ENCODE peak calls at places on chromosome 11, in nine cellular contexts. K is AG04450, V is vagina, Q is heart left ventricle, H is stomach, R is cardiac muscle cell, C is endodermal cell, D is psoas muscle, O is fibroblast of lung. Z is an unnamed sample. For H3K27me3 and H3K9me3, the result is how much of the 10 kb centered on the place peaks cover.

GRCh38 chr11:11772865-11773515 is 68.8 kb upstream of the USP47 start:
- DNase-seq in Q (no peak), C (no peak), K (no peak), V (no peak), O (no peak), H (no peak), R (no peak), D (no peak), Z (no peak)

GRCh38 chr11:43738600-43739409 is 58.3 kb downstream of the HSD17B12 start:
- DNase-seq in C (no peak), O (peak), V (no peak), Q (peak), D (no peak), H (no peak), R (peak), K (peak), Z (peak)

GRCh38 chr11:65377036-65377435 is 5.4 kb downstream of the SLC25A45 start:
- DNase-seq in V (no peak), H (no peak), R (no peak), O (no peak), C (no peak), D (no peak), Q (no peak), K (no peak), Z (no peak)

GRCh38 chr11:100581318-100581717 is 105.8 kb upstream of the ARHGAP42 start:
- DNase-seq in C (no peak), K (no peak), R (no peak), V (no peak), O (no peak), H (no peak), Q (no peak), D (peak), Z (peak)

GRCh38 chr11:8229299-8230177 is 34.1 kb downstream of the LMO1 start:
- DNase-seq in V (no peak), R (peak), O (peak), C (no peak), Q (peak), K (no peak), H (peak), D (no peak), Z (no peak)

GRCh38 chr11:59112494-59112893 is 5.5 kb downstream of the FAM111B start:
- DNase-seq in R (no peak), C (no peak), Q (no peak), O (peak), H (no peak), V (no peak), K (no peak), D (no peak), Z (no peak)

GRCh38 chr11:44277097-44278090 is 32.5 kb downstream of the ALX4 start:
- DNase-seq in D (no peak), Q (no peak), V (no peak), K (no peak), H (no peak), O (no peak), R (no peak), C (no peak), Z (no peak)

GRCh38 chr11:10894666-10895065 is 36.8 kb upstream of the ZBED5 start:
- DNase-seq in K (no peak), O (no peak), R (no peak), H (no peak), Q (no peak), D (no peak), V (no peak), C (no peak), Z (no peak)

GRCh38 chr11:60964801-60965200 is 6.7 kb upstream of the CD6 start:
- DNase-seq in K (no peak), Q (no peak), V (no peak), D (no peak), O (no peak), R (no peak), H (no peak), C (no peak), Z (no peak)

GRCh38 chr11:69107413-69107812 is 48.3 kb upstream of the SMIM38 start:
- DNase-seq in C (no peak), V (no peak), Q (no peak), O (no peak), H (no peak), K (no peak), R (no peak), D (no peak), Z (no peak)

GRCh38 chr11:69109101-69109500 is 46.6 kb upstream of the SMIM38 start:
- DNase-seq in K (no peak), D (no peak), O (no peak), R (no peak), H (no peak), Q (no peak), V (no peak), C (no peak), Z (no peak)

GRCh38 chr11:69108030-69108429 is 47.7 kb upstream of the SMIM38 start:
- DNase-seq in C (no peak), R (no peak), Q (no peak), O (no peak), H (no peak), D (no peak), K (no peak), V (no peak), Z (no peak)

GRCh38 chr11:69110451-69110850 is 45.3 kb upstream of the SMIM38 start:
- DNase-seq in C (no peak), R (no peak), H (no peak), Q (no peak), D (no peak), O (no peak), V (no peak), K (no peak), Z (no peak)

DNA sequence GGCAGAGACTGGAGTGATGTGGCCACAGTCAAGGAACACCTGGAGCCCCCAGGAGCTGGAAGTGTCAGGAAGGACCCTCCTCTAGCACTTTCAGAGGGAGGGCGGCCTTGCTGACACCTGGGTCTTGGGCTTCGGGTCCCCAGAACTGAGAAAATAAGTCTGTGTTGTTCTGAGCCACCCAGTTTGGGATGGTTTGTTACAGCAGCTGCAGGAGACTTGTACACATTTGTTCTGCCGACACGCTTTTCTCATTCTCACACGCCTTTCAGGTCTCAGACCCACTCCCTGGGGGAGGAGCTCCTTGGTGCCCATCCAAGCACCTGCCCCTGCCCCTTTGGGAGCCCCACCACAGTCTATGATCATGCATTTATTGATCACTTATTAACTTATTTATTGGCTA is 47.2 kb upstream of the SMIM38 start:
- DNase-seq in K (no peak), H (no peak), V (no peak), R (no peak), D (no peak), C (no peak), O (no peak), Q (no peak), Z (no peak)
- H3K27me3 ChIP-seq in K (under half), H (under half), V (under half), R (under half), D (under half), C (under half), O (under half), Q (under half), Z (under half)

DNA sequence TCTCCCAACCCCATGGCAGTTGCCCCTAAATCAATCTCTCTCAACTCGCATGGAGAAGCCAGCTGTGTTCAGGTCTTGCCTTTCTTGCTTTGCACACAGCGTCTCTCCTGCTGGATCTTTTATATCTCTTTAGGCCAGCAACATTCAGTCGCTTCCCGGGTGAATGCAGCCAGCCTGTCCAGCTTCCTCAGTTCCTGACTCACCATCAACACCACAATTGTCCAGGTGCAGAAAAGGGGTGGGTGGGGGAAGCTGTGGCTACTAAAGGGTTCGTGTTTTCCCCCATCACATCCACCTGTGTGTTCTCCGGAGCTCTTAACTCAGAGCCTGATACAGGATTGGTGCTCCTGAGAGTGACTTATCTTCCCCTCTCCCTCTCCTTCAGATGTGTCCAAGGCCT is 116.5 kb downstream of the HIPK3 start:
- DNase-seq in Q (no peak), V (no peak), O (peak), D (no peak), K (no peak), C (no peak), R (no peak), H (no peak), Z (no peak)
- TF ChIP-seq CTCF in Q (no peak), V (no peak), O (no peak), D (no peak), K (no peak), C (no peak), R (no peak), H (no peak), Z (no peak)

GRCh38 chr11:114606003-114606801 is 10.6 kb upstream of the NXPE4 start:
- DNase-seq in R (peak), O (no peak), K (no peak), D (no peak), H (no peak), Q (no peak), V (peak), C (peak), Z (no peak)

GRCh38 chr11:114605370-114605769 is 9.8 kb upstream of the NXPE4 start:
- DNase-seq in O (no peak), K (no peak), C (peak), R (no peak), H (no peak), D (no peak), Q (no peak), V (peak), Z (no peak)

GRCh38 chr11:114610550-114610949 is 15.0 kb upstream of the NXPE4 start:
- DNase-seq in H (no peak), Q (no peak), C (peak), K (no peak), R (no peak), V (peak), D (no peak), O (no peak), Z (no peak)

GRCh38 chr11:114609429-114609828 is 13.8 kb upstream of the NXPE4 start:
- DNase-seq in Q (no peak), K (no peak), R (no peak), C (peak), O (no peak), D (no peak), V (no peak), H (no peak), Z (no peak)

DNA sequence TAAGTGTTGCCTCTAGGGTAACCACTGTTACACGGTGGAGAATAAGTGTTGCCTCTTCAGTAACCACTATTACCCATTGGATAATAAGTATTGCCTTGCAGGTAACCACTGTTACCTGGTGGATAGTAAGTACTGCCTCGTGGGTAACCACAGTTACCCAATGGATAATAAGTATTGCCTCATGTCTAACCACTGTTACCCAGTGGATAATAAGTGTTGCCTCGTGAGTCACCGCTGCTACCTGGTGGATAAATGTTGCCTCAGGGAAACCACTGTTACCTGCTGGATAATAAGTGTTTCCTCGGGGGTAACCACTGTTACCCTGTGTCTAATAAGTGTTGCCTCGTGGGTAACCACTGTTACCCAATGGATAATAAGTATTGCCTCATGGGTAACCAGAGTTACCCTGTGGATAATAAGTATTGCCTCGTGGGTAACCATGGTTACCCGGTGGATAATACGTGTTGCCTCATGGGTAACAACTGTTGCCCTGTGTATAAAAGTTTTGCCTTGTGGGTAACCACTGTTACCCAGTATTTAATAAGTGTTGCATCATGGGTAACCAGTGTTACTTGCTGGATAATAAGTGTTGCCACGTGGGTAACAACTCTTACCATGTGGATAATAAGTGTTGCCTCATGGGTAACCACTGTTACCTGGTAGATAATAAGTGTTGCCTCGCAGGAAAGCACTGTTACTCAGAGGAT is 12.3 kb upstream of the NXPE4 start:
- DNase-seq in R (no peak), Q (no peak), O (no peak), H (no peak), K (no peak), V (no peak), D (no peak), C (peak), Z (no peak)
- H3K9me3 ChIP-seq in R (under half), Q (under half), O (under half), H (under half), K (under half), V (under half), D (under half), C (half or more), Z (under half)

DNA sequence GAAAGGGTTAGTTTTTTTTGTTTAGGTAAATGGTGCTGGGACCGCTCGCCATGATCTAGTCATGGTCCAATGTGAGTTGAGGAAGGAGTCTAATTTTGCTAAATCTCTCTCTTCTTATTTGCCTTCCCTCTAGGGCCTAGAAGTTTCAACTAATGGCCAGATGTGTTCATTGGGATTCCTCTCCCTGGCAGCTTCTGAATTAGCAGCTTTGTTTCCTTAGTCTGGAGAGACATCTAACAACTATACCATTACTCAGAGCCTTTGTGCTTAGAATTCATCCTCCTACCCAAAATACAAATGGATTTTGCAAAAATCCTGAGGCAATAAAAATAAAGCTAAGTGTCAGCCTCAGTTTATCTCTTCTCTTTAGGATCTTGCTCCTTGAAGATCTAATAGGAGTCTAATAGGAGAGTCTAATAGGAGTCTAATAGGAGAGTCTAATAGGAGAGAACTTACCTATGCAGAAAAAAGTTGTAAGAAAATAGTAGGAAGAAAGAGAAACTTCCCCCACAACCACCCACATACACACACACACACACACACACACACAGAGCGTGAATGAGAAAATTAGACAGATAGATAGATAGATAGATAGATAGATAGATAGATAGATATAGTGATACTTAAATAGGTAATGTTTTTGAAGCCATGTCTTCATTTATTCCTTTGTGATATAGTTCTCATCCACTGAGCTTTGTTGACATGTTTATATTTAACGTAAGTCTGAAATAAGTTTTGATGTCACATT is 980.5 kb upstream of the CNTN5 start:
- DNase-seq in V (no peak), D (no peak), R (no peak), K (no peak), Q (no peak), H (no peak), C (no peak), O (no peak), Z (no peak)
- H3K27me3 ChIP-seq in V (under half), D (under half), R (under half), K (under half), Q (under half), H (under half), C (under half), O (under half), Z (under half)

DNA sequence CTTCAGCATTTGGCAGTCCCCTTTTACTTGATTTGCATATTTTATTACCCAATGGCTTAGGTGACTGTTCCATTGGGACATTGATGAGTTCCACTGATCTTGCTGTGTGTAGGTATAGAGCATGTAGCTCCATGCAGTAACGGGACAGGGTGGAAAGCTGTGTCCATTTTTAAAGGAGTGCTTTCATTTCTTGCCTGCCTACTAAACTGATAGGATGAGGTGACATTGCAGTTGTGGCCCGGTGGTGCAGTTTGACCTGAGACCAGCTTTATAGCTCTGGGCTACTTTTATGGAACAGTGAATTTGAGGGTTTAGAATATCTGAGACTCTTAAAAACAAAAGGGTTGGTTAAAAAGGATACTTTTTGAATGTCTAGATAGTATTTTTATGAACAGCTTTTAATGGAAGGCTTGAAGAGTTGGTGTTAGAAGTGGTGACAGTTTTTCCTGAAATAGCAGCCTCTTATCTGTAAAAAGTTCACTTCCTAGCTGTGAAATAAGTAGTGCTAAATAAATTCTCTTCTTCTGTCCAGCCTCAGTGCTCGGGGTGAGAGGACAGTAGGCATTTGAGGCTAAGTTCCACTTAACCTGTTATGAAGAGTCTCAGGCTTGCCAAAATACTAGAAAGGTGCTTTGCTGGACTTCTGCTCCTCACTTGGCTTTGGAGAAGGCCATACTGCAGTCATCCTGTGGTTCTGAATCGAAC is 27.0 kb downstream of the NAT10 start:
- DNase-seq in R (no peak), K (no peak), C (no peak), V (no peak), O (no peak), D (no peak), Q (no peak), H (no peak), Z (no peak)
- TF ChIP-seq CTCF in R (no peak), K (no peak), C (no peak), V (no peak), O (no peak), D (no peak), Q (no peak), H (no peak), Z (no peak)

DNA sequence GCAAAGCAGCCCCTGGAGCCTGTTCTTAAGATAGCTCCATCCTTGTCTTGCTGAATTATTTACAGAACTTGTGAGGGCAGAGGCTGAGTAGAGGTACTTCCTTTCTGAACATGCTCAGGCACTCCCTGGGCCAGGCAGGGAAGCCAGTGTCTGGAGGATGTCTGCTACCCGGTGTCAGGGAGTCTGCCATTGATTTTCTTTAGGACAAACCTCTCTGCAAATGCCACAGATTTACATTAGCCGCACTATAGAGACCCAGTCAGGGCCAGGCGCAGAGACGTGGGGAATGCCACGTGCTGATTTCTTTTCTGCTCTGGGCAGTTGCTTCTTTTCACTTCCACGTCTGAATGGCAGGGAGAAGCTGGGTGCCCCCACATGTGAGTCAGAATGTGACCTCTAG is 585.5 kb downstream of the NTM start:
- DNase-seq in K (no peak), H (no peak), V (no peak), O (no peak), C (no peak), D (no peak), Q (no peak), R (no peak), Z (no peak)
- H3K9me3 ChIP-seq in K (under half), H (under half), V (under half), O (under half), C (under half), D (under half), Q (under half), R (under half), Z (under half)

DNA sequence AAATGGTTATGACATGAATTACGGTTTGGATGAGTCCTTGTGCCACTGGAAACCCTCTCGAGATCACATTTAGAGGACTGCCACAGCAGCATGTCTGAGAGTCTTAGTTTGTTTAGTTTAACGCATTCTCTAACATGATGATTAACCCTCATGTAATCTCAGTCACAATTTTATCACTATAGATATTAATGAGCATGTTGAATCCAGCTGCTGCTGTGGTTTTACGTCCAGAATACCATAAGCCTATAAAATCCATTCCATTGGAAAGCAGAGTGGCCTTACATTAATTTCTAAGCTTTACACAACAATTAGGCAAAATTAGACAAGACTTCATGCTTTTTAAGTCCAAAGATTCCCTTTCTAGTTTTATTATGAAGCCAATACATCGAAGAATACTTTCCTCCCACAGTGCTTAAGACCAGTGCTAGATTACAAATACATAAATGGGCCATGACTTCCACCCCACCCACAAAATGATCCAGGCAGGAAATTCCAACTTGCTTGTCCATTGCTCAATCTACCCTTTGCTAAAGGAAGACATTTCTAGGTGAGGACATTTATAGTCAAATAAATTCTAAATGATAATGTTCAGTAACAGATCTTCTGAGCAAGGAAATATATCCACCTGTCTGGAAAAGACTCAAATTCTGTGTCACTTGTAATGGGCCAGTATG is 3.5 kb upstream of the ELMOD1 start:
- DNase-seq in H (no peak), R (peak), O (peak), D (no peak), V (no peak), K (no peak), Q (no peak), C (no peak), Z (no peak)
- H3K27me3 ChIP-seq in H (under half), R (half or more), O (under half), D (under half), V (under half), K (under half), Q (under half), C (half or more), Z (under half)

GRCh38 chr11:16007514-16007913 is 348.8 kb downstream of the SOX6 start:
- DNase-seq in V (no peak), H (no peak), O (no peak), Q (no peak), R (no peak), K (no peak), C (no peak), D (no peak), Z (no peak)

GRCh38 chr11:16002942-16003341 is 353.4 kb downstream of the SOX6 start:
- DNase-seq in O (no peak), C (no peak), R (no peak), K (no peak), Q (peak), D (no peak), H (no peak), V (no peak), Z (no peak)

GRCh38 chr11:16000065-16000464 is 356.3 kb downstream of the SOX6 start:
- DNase-seq in Q (no peak), V (no peak), O (peak), H (no peak), C (no peak), R (peak), D (no peak), K (peak), Z (no peak)

GRCh38 chr11:16001044-16001568 is 355.2 kb downstream of the SOX6 start:
- DNase-seq in H (no peak), R (no peak), C (no peak), D (no peak), K (no peak), Q (no peak), O (no peak), V (no peak), Z (no peak)

GRCh38 chr11:16001899-16002426 is 354.4 kb downstream of the SOX6 start:
- DNase-seq in D (no peak), H (peak), C (no peak), R (peak), K (peak), Q (no peak), O (peak), V (no peak), Z (no peak)
- TF ChIP-seq CTCF in D (no peak), H (no peak), C (no peak), R (peak), K (no peak), Q (no peak), O (no peak), V (no peak), Z (no peak)

Z was measured in gastrocnemius medialis.